ENCODE peak calls at places on chromosomes 6 and 20, in four cellular contexts. V, G, K and R are unnamed samples.

GRCh38 chr20:957544-957943 is 41.4 kb upstream of the ANGPT4 start:
- DNase-seq in V (no peak), G (no peak), K (no peak), R (no peak)

GRCh38 chr6:111122458-111123286 is 35.4 kb downstream of the SLC16A10 start:
- DNase-seq in V (no peak), K (no peak), G (no peak), R (no peak)

GRCh38 chr6:45772886-45773285 is 242.8 kb downstream of the CLIC5 start:
- DNase-seq in G (no peak), V (no peak), K (no peak), R (no peak)

GRCh38 chr6:17156112-17156921 is 54.5 kb downstream of the STMND1 start:
- DNase-seq in K (peak), V (peak), G (no peak), R (peak)

GRCh38 chr20:20360464-20360863 is 7.4 kb upstream of the INSM1 start:
- DNase-seq in V (peak), K (no peak), G (no peak), R (peak)

GRCh38 chr6:12420626-12421025 is 130.5 kb downstream of the EDN1 start:
- DNase-seq in G (no peak), K (no peak), V (peak), R (no peak)

GRCh38 chr6:68071740-68072139 is 563.3 kb upstream of the ADGRB3 start:
- DNase-seq in G (no peak), K (no peak), V (no peak), R (no peak)

GRCh38 chr6:101614774-101615173 is 221.3 kb downstream of the GRIK2 start:
- DNase-seq in V (peak), K (no peak), G (no peak), R (no peak)

GRCh38 chr6:125913864-125914351 is 42.7 kb upstream of the HINT3 start:
- DNase-seq in K (no peak), G (no peak), V (peak), R (no peak)

GRCh38 chr6:156884306-156884705 is 107.1 kb downstream of the ARID1B start:
- DNase-seq in K (no peak), V (no peak), G (no peak), R (no peak)

GRCh38 chr6:3381233-3382065 is 75.4 kb downstream of the SLC22A23 start:
- DNase-seq in V (no peak), K (no peak), G (no peak), R (no peak)

GRCh38 chr20:57461726-57462125 is 63.2 kb downstream of the CTCFL start:
- DNase-seq in V (no peak), G (no peak), K (no peak), R (no peak)

GRCh38 chr6:105757512-105758200 is 328.5 kb upstream of the PRDM1 start:
- DNase-seq in G (no peak), K (no peak), V (no peak), R (peak)

GRCh38 chr6:1636971-1637871 is 27.5 kb downstream of the FOXC1 start:
- DNase-seq in V (peak), G (peak), K (peak), R (no peak)

GRCh38 chr6:16743661-16744210 is 17.5 kb downstream of the ATXN1 start:
- DNase-seq in K (no peak), G (no peak), V (no peak), R (no peak)

GRCh38 chr6:44176935-44177509 is 18.4 kb downstream of the CAPN11 start:
- DNase-seq in V (no peak), K (no peak), G (peak), R (peak)

GRCh38 chr6:17278289-17279061 is 2.7 kb upstream of the RBM24 start:
- DNase-seq in V (peak), G (no peak), K (no peak), R (no peak)

GRCh38 chr20:62141397-62142251 is 1.6 kb downstream of the PSMA7 start:
- DNase-seq in V (peak), K (no peak), G (peak), R (no peak)

GRCh38 chr20:13322198-13322597 is 101.1 kb downstream of the ISM1 start:
- DNase-seq in K (no peak), G (no peak), V (no peak), R (no peak)

GRCh38 chr20:13322621-13323020 is 101.5 kb downstream of the ISM1 start:
- DNase-seq in K (no peak), G (no peak), V (no peak), R (no peak)

GRCh38 chr20:13321416-13321815 is 100.3 kb downstream of the ISM1 start:
- DNase-seq in K (no peak), G (no peak), V (no peak), R (no peak)

GRCh38 chr20:13325796-13326340 is 104.8 kb downstream of the ISM1 start:
- DNase-seq in V (no peak), K (no peak), G (no peak), R (no peak)

GRCh38 chr20:13325033-13325432 is 104.0 kb downstream of the ISM1 start:
- DNase-seq in G (no peak), V (peak), K (no peak), R (no peak)
- TF ChIP-seq CTCF in G (peak), V (peak), K (no peak), R (no peak)

GRCh38 chr6:112781236-112781635 is 434.1 kb downstream of the RFPL4B start:
- DNase-seq in V (peak), G (no peak), K (no peak), R (no peak)
- TF ChIP-seq CTCF in V (no peak), G (no peak), K (no peak), R (peak)

DNA sequence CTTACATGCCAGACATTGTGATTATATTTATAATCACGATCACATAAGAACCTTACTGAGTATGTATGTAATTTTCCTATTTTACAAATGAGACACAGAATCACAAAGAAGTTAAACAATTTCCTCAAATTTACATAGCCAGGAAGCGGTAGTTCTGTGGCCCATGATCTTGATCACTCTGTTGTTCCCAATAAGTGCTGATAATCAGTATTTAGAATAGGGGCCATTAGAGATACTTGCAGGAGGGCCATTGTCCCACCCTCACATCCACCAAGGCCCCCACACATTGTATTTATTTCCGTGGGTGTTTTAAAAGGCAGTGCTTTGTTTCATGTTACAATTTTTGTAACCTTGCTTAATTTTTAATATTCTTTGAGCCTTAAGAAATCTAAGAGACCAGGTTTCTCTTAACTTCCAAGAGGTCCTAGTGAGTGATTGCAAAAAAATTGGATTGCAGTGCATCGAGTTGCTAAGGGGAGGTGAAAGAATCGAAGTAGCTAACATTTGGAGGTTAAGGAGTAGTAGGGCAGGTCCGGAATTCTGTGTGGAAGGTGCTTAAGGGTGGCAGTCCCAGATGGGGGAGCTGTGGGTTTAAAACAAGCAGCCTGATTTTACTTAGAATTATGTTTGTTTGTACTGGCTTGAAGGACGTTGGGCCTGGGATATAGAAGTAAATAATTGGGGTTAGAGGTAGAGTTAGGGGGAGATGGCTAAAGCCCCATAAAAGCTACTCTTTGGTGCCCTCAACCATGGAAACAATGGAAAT is 339.4 kb downstream of the CDKAL1 start:
- DNase-seq in G (no peak), K (no peak), V (peak), R (no peak)
- TF ChIP-seq CTCF in G (no peak), K (no peak), V (no peak), R (no peak)

GRCh38 chr6:84422380-84422968 is 195.0 kb upstream of the CEP162 start:
- DNase-seq in V (peak), K (no peak), G (peak), R (no peak)
- TF ChIP-seq CTCF in V (peak), K (no peak), G (peak), R (peak)

GRCh38 chr6:100176321-100176950 is 182.4 kb upstream of the MCHR2 start:
- DNase-seq in K (no peak), G (no peak), V (peak), R (no peak)
- TF ChIP-seq CTCF in K (no peak), G (peak), V (peak), R (no peak)

DNA sequence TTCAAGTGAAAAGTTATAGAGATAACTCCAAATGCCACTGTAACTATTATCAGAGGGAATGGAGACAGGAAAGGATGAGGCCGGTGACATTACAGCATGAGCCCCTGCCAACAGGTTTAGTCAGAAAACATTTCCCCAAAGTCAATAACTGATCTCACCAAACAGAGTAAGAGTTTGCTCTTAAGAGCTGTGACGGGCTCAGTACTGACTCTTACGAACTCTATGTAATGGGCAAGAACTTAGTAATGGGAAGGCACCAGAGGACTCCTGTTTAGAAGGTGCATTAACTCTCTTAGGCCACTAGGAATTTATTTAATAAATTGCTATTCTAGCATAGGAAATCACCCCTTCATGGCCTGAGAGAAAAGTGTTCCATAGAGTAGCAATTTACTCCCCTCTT is 76.8 kb downstream of the SAMD5 start:
- DNase-seq in G (no peak), V (no peak), K (no peak), R (no peak)
- TF ChIP-seq CTCF in G (no peak), V (no peak), K (no peak), R (no peak)

GRCh38 chr20:44073675-44074071 is 113.3 kb downstream of the JPH2 start:
- DNase-seq in G (no peak), V (no peak), K (no peak), R (no peak)

GRCh38 chr20:44073011-44073674 is 113.8 kb downstream of the JPH2 start:
- DNase-seq in K (no peak), V (no peak), G (peak), R (no peak)

GRCh38 chr20:44075950-44076232 is 111.1 kb downstream of the JPH2 start:
- DNase-seq in G (no peak), K (no peak), V (no peak), R (no peak)

GRCh38 chr20:44075191-44075949 is 111.6 kb downstream of the JPH2 start:
- DNase-seq in K (no peak), G (peak), V (no peak), R (no peak)

DNA sequence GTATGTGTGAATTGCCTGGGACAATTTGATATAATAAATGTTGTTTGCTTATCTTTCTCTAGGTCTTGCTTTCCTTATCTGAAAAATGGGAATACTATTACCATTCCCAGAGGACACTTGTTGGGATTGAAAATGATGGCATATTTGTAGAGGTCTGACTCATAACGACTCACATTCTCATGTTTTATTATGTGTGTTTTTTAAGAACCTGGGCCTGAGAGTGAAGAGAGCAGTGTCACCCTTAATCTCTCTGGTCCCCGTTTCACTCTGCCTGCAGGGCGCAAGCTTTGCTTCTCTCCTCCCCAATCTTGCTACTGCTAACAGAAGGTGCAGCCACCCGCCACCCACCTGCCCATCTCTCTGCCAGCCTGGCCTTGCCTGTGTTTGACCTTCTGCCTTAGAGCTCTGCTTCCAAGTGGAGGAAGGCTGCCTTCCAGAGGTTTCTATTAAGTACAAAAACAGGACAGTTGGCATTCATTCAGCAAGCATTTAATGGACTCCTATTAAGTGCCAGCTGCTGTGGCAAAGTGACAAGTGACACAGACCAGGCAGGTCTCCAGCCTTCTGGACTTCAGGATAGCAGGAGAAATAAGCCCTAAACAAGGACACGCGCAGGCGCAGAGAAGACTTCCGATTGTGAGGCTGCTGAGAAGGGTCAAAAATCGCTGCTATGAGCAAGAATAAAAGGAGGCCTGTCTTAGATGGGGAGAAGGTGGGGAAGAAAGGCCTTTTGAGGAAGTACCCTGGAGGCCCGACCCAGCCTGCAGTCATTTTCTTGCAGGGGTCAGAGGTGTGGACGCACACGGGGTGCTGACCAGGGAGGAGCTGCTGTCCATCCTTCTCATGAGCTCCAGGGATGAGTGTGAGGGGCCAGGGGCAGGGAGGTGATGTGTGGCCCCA is 112.5 kb downstream of the JPH2 start:
- DNase-seq in G (peak), K (no peak), V (peak), R (no peak)
- TF ChIP-seq CTCF in G (no peak), K (no peak), V (no peak), R (no peak)

GRCh38 chr6:6915813-6916547 is 191.8 kb upstream of the RREB1 start:
- DNase-seq in V (peak), G (no peak), K (no peak), R (no peak)

GRCh38 chr6:6916598-6916997 is 191.2 kb upstream of the RREB1 start:
- DNase-seq in G (no peak), V (peak), K (no peak), R (no peak)

GRCh38 chr6:6913346-6913745 is 194.4 kb upstream of the RREB1 start:
- DNase-seq in V (no peak), K (no peak), G (no peak), R (no peak)

GRCh38 chr6:6912841-6913240 is 194.9 kb upstream of the RREB1 start:
- DNase-seq in K (no peak), V (no peak), G (no peak), R (no peak)

GRCh38 chr6:6915219-6915618 is 192.5 kb upstream of the RREB1 start:
- DNase-seq in K (no peak), V (peak), G (no peak), R (no peak)
- TF ChIP-seq CTCF in K (no peak), V (no peak), G (no peak), R (no peak)